ENCODE peak calls at places on chromosomes 3 and 15, in six cellular contexts. Y is transverse colon, N is cardiac fibroblast, D is cardiac muscle cell, C is IMR-90, P is astrocyte of the spinal cord. T is an unnamed sample.

GRCh38 chr3:52311567-52312119 is 4.5 kb upstream of the DNAH1 start:
- DNase-seq in C (no peak), Y (no peak), N (no peak), P (no peak), D (no peak), T (no peak)

GRCh38 chr3:149638401-149639092 is 19.3 kb downstream of the WWTR1 start:
- DNase-seq in N (peak), D (no peak), C (peak), Y (no peak), P (peak), T (peak)

GRCh38 chr15:77710637-77711036 is 77.9 kb upstream of the LINGO1 start:
- DNase-seq in D (no peak), P (no peak), C (no peak), N (no peak), Y (no peak), T (no peak)

GRCh38 chr15:95051881-95052280 is 820.5 kb downstream of the MCTP2 start:
- DNase-seq in N (no peak), C (no peak), D (no peak), P (no peak), Y (no peak), T (peak)

GRCh38 chr3:101926594-101927105 is 77.3 kb downstream of the NFKBIZ start:
- DNase-seq in C (no peak), N (peak), P (peak), Y (no peak), D (no peak), T (peak)

GRCh38 chr3:112086857-112087524 is 802 bp downstream of the C3orf52 start:
- DNase-seq in P (no peak), D (peak), C (peak), N (peak), Y (no peak), T (peak)

GRCh38 chr15:100812802-100813201 is 66.8 kb upstream of the ALDH1A3 start:
- DNase-seq in P (no peak), N (no peak), Y (no peak), C (no peak), D (no peak), T (no peak)

GRCh38 chr3:44019736-44020135 is 221.9 kb upstream of the TOPAZ1 start:
- DNase-seq in D (no peak), Y (no peak), N (no peak), P (peak), C (no peak), T (no peak)

GRCh38 chr3:150830094-150830681 is 67.2 kb upstream of the SIAH2 start:
- DNase-seq in D (peak), N (peak), C (no peak), P (no peak), Y (no peak), T (no peak)

GRCh38 chr3:52193059-52193458 is 4.9 kb upstream of the ALAS1 start:
- DNase-seq in D (no peak), P (no peak), Y (peak), N (peak), C (peak), T (peak)

GRCh38 chr15:68691667-68692066 is 112.9 kb downstream of the CORO2B start:
- DNase-seq in P (no peak), C (no peak), N (no peak), D (peak), Y (no peak), T (no peak)
- TF ChIP-seq CTCF in P (no peak), C (no peak), N (no peak), D (no peak), Y (no peak), T (no peak)

GRCh38 chr3:39147711-39148115 is 5.7 kb downstream of the CSRNP1 start:
- DNase-seq in N (peak), Y (peak), P (peak), D (no peak), C (peak), T (peak)
- H3K4me3 ChIP-seq in N (peak), Y (no peak), P (no peak), D (no peak), C (no peak), T (peak)

GRCh38 chr15:73538563-73539211 is 94.5 kb downstream of the NPTN start:
- DNase-seq in Y (no peak), P (no peak), D (no peak), C (no peak), N (no peak), T (no peak)

GRCh38 chr15:73541479-73541878 is 91.7 kb downstream of the NPTN start:
- DNase-seq in D (no peak), Y (no peak), P (no peak), C (no peak), N (no peak), T (no peak)

GRCh38 chr15:73538123-73538522 is 95.1 kb downstream of the NPTN start:
- DNase-seq in C (no peak), Y (no peak), N (no peak), D (no peak), P (no peak), T (no peak)

GRCh38 chr15:73540161-73540560 is 93.0 kb downstream of the NPTN start:
- DNase-seq in N (peak), D (no peak), Y (no peak), C (no peak), P (no peak), T (no peak)

GRCh38 chr15:73539726-73540125 is 93.5 kb downstream of the NPTN start:
- DNase-seq in Y (no peak), N (no peak), P (no peak), D (no peak), C (no peak), T (no peak)
- TF ChIP-seq CTCF in Y (no peak), N (no peak), P (no peak), D (no peak), C (no peak), T (no peak)

GRCh38 chr3:15452961-15453360 is 25.6 kb downstream of the EAF1 start:
- DNase-seq in Y (no peak), D (no peak), N (no peak), C (no peak), P (no peak), T (no peak)
- H3K4me3 ChIP-seq in Y (no peak), D (no peak), N (no peak), C (no peak), P (no peak), T (no peak)

T was measured in AG10803.